ENCODE peak calls at places on chromosomes 6 and 20, in nine cellular contexts. X is activated gamma-delta T cell treated with Interleukin-2 at 50 U/mL for 16 hours, I is sigmoid colon, L is endothelial cell, C is AG04450, F is fibroblast of mammary gland, Q is hypothalamus, P is left cardiac atrium, H is GM12865. G is an unnamed sample.

GRCh38 chr20:2386516-2387179 is 5.9 kb downstream of the TGM6 start:
- DNase-seq in X (no peak), I (no peak), L (no peak), C (no peak), F (peak), Q (no peak), P (no peak), H (no peak), G (no peak)

GRCh38 chr6:95431637-95432228 is 145.6 kb upstream of the MANEA start:
- DNase-seq in X (peak), I (no peak), L (peak), C (peak), F (peak), Q (no peak), P (peak), H (peak), G (peak)

GRCh38 chr6:12890171-12890790 is 173.7 kb downstream of the PHACTR1 start:
- DNase-seq in X (no peak), I (no peak), L (peak), C (no peak), F (peak), Q (no peak), P (no peak), H (peak), G (no peak)

GRCh38 chr6:90294989-90295853 is 1.4 kb downstream of the BACH2 start:
- DNase-seq in X (peak), I (peak), L (peak), C (no peak), F (peak), Q (peak), P (peak), H (peak), G (peak)

GRCh38 chr6:139549561-139550070 is 175.2 kb upstream of the CITED2 start:
- DNase-seq in X (no peak), I (no peak), L (no peak), C (no peak), F (peak), Q (no peak), P (no peak), H (no peak), G (no peak)

GRCh38 chr6:11848852-11849731 is 70.5 kb upstream of the ADTRP start:
- DNase-seq in X (no peak), I (no peak), L (no peak), C (no peak), F (peak), Q (no peak), P (no peak), H (no peak), G (no peak)

GRCh38 chr20:51541189-51542032 is 1.1 kb downstream of the NFATC2 start:
- DNase-seq in X (peak), I (peak), L (peak), C (no peak), F (peak), Q (peak), P (peak), H (peak), G (peak)

GRCh38 chr6:21588812-21589811 is 4.4 kb upstream of the SOX4 start:
- DNase-seq in X (peak), I (peak), L (peak), C (peak), F (peak), Q (peak), P (peak), H (peak), G (peak)

GRCh38 chr6:122610690-122611455 is 668 bp downstream of the PKIB start:
- DNase-seq in X (no peak), I (no peak), L (peak), C (no peak), F (peak), Q (no peak), P (peak), H (peak), G (no peak)

G was measured in CD8-positive, alpha-beta memory T cell.